ENCODE peak calls at places on chromosomes 16 and 17, in five cellular contexts. Z is activated T-helper 2 cell treated with anti-CD3 and anti-CD28 coated beads, Interferon-gamma antibody, Interleukin-2, Interleukin-4, amounts not matched to agents 10 μg/mL and 5 μg/mL and 100 μg/mL, durations not matched to agents 14 hours and 24 hours and 36 hours; F is stomach; C is HT1080; H is stimulated activated CD4-positive, alpha-beta T cell treated with anti-CD3 and anti-CD28 coated beads, Interleukin-2, amount 100 ng/mL, for 24 hours. U is an unnamed sample.

GRCh38 chr17:77212081-77212832 is 71.5 kb downstream of the SEC14L1 start:
- DNase-seq in Z (no peak), F (no peak), C (no peak), H (no peak), U (no peak)

GRCh38 chr17:77390870-77391269 is 250.1 kb downstream of the SEC14L1 start:
- DNase-seq in Z (no peak), F (no peak), C (no peak), H (no peak), U (no peak)

GRCh38 chr17:7341842-7342241 is 5.5 kb downstream of the ACAP1 start:
- DNase-seq in Z (no peak), F (no peak), C (no peak), H (no peak), U (no peak)

GRCh38 chr17:66488874-66489273 is 186.5 kb downstream of the PRKCA start:
- DNase-seq in Z (no peak), F (no peak), C (no peak), H (no peak), U (no peak)

GRCh38 chr16:80569440-80570105 is 28.8 kb downstream of the DYNLRB2 start:
- DNase-seq in Z (peak; percentile 76), F (no peak), C (peak; percentile 93), H (peak; percentile 76), U (no peak)

GRCh38 chr17:517181-517580 is 164.6 kb upstream of the RPH3AL start:
- DNase-seq in Z (no peak), F (no peak), C (no peak), H (no peak), U (no peak)

GRCh38 chr17:77810536-77810935 is 148.0 kb upstream of the TNRC6C start:
- DNase-seq in Z (no peak), F (no peak), C (no peak), H (no peak), U (no peak)

GRCh38 chr17:54864070-54864469 is 36.6 kb upstream of the TOM1L1 start:
- DNase-seq in Z (no peak), F (no peak), C (no peak), H (no peak), U (no peak)

GRCh38 chr17:20226814-20227482 is 217.8 kb downstream of the SPECC1 start:
- DNase-seq in Z (peak; percentile 74), F (peak; percentile 82), C (peak; percentile 72), H (peak; percentile 85), U (peak; percentile 85)

GRCh38 chr17:71392715-71393567 is 727.9 kb upstream of the SOX9 start:
- DNase-seq in Z (no peak), F (no peak), C (no peak), H (no peak), U (no peak)

GRCh38 chr17:14245002-14245401 is 8.3 kb upstream of the CDRT15 start:
- DNase-seq in Z (no peak), F (no peak), C (no peak), H (no peak), U (peak; percentile 32)

GRCh38 chr16:54228325-54228724 is 58.3 kb downstream of the IRX3 start:
- DNase-seq in Z (no peak), F (no peak), C (no peak), H (no peak), U (no peak)

GRCh38 chr17:38907930-38908675 is 17.3 kb upstream of the LASP1NB start:
- DNase-seq in Z (no peak), F (no peak), C (no peak), H (no peak), U (no peak)

GRCh38 chr16:24208710-24209109 is 47.4 kb upstream of the CACNG3 start:
- DNase-seq in Z (no peak), F (no peak), C (no peak), H (no peak), U (peak; percentile 62)

GRCh38 chr17:29533976-29534375 is 32.9 kb downstream of the ABHD15 start:
- DNase-seq in Z (no peak), F (no peak), C (no peak), H (no peak), U (no peak)

U was measured in iPS-NIHi11.